ENCODE peak calls at places on chromosomes 7 and 10, in eight cellular contexts. R is MCF 10A, Y is GM23338, A is tibial artery, U is AG10803, L is sigmoid colon, G is AG09309, I is psoas muscle. B is an unnamed sample.
A peak's percentile ranks its signal among the peaks of the same experiment; 100 is the strongest.

GRCh38 chr7:140611641-140612040 is 29.0 kb downstream of the DENND2A start:
- DNase-seq in A (no peak), I (no peak), Y (no peak), L (no peak), G (no peak), U (peak; percentile 39), R (no peak), B (no peak)

GRCh38 chr10:74044419-74044818 is 46.5 kb downstream of the VCL start:
- DNase-seq in Y (no peak), A (no peak), I (no peak), R (no peak), L (no peak), U (no peak), G (no peak), B (no peak)

GRCh38 chr7:123784263-123784662 is 35.5 kb upstream of the WASL start:
- DNase-seq in G (no peak), I (no peak), Y (no peak), U (no peak), A (no peak), L (no peak), R (no peak), B (no peak)

GRCh38 chr10:126663880-126664279 is 6.6 kb downstream of the C10orf90 start:
- DNase-seq in G (peak; percentile 41), U (peak; percentile 77), A (no peak), Y (no peak), I (no peak), R (peak; percentile 86), L (no peak), B (no peak)

GRCh38 chr10:128860574-128860973 is 606.5 kb upstream of the MGMT start:
- DNase-seq in U (no peak), I (no peak), Y (no peak), A (no peak), G (no peak), R (no peak), L (no peak), B (no peak)

GRCh38 chr7:88040694-88041093 is 106.6 kb downstream of the ADAM22 start:
- DNase-seq in L (no peak), A (no peak), U (peak; percentile 3), R (peak; percentile 28), Y (no peak), G (no peak), I (no peak), B (no peak)

GRCh38 chr7:147415991-147416390 is 1174.6 kb upstream of the C7orf33 start:
- DNase-seq in A (no peak), L (no peak), Y (no peak), U (peak; percentile 66), R (peak; percentile 11), G (no peak), I (no peak), B (no peak)

GRCh38 chr7:7750571-7751242 is 32.3 kb upstream of the RPA3 start:
- DNase-seq in L (no peak), I (no peak), A (no peak), G (no peak), U (no peak), Y (no peak), R (no peak), B (no peak)

GRCh38 chr7:78983483-78983882 is 470.0 kb downstream of the MAGI2 start:
- DNase-seq in R (no peak), U (no peak), A (no peak), I (no peak), L (no peak), G (no peak), Y (no peak), B (no peak)

GRCh38 chr10:35217458-35217857 is 90.8 kb downstream of the CREM start:
- DNase-seq in A (no peak), L (peak; percentile 71), G (no peak), I (no peak), R (no peak), Y (no peak), U (no peak), B (no peak)

GRCh38 chr10:114499630-114500190 is 95.4 kb upstream of the AFAP1L2 start:
- DNase-seq in I (no peak), G (no peak), Y (no peak), U (no peak), R (peak; percentile 74), L (no peak), A (no peak), B (peak; percentile 23)

GRCh38 chr7:7956531-7957221 is 11.9 kb upstream of the GLCCI1 start:
- DNase-seq in A (no peak), R (no peak), Y (no peak), G (peak; percentile 40), U (peak; percentile 73), I (no peak), L (no peak), B (no peak)

GRCh38 chr10:31120392-31120791 is 88.7 kb upstream of the ZNF438 start:
- DNase-seq in L (no peak), Y (no peak), R (no peak), G (no peak), A (no peak), I (no peak), U (no peak), B (no peak)

GRCh38 chr7:102898532-102898859 is 14.3 kb upstream of the LRRC17 start:
- DNase-seq in I (no peak), R (no peak), G (no peak), A (no peak), U (no peak), L (no peak), Y (no peak), B (no peak)

GRCh38 chr10:73965890-73966768 is 31.8 kb upstream of the VCL start:
- DNase-seq in A (peak; percentile 95), Y (peak; percentile 98), R (peak; percentile 98), L (peak; percentile 97), U (peak; percentile 100), I (peak; percentile 73), G (peak; percentile 98), B (no peak)

GRCh38 chr7:104458875-104459274 is 130.5 kb downstream of the LHFPL3 start:
- DNase-seq in I (no peak), U (no peak), A (no peak), Y (no peak), G (no peak), L (no peak), R (no peak), B (no peak)

GRCh38 chr7:108613147-108613948 is 43.7 kb downstream of the DNAJB9 start:
- DNase-seq in L (no peak), I (no peak), A (no peak), Y (peak; percentile 76), R (peak; percentile 56), U (peak; percentile 31), G (peak; percentile 4), B (peak; percentile 23)

GRCh38 chr10:125009580-125010235 is 67.8 kb downstream of the ZRANB1 start:
- DNase-seq in I (no peak), L (peak; percentile 68), U (no peak), R (no peak), Y (no peak), G (no peak), A (peak; percentile 64), B (no peak)

DNA sequence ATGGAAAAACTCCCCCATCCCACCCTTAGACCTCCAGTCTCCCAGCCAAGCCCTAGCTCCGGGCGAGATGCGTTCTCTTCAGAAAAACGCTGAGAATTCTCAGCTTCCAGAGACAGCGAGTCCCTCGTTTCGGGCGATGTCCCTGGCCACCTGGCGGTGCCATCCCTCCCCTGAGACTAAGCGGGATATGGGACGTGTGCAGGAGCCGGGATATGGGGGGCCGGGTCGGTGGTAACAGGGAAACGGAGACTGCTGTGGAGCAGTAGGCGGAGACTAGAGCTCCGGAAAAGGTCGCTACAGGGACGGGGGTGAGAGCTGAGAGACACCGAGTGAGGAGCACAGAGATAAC is 435 bp upstream of the STRIP2 start:
- DNase-seq in G (no peak), L (no peak), Y (peak; percentile 88), A (no peak), U (no peak), I (no peak), R (no peak), B (no peak)
- TF ChIP-seq CTCF in G (peak; percentile 12), L (no peak), Y (peak; percentile 42), A (no peak), U (peak; percentile 22), I (no peak), R (peak; percentile 8), B (no peak)

DNA sequence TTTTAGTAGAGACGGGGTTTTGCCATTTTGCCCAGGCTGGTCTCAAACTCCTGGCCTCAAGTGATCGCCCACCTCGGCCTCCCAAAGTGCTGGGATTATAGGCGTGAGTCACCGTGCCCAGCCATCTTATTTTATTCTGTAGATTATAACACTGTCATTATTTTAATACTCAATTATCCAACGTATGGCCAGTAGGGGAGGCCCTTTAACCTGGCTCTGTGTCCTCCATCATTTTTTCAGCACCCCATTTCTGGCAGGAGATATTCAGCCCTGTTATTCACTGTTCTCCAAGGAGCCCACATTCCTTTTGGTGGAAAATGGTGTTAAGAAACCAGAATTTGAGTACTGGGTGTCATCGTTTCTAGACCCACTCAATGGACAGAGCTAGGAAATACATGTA is 31.5 kb downstream of the PDSS1 start:
- DNase-seq in Y (no peak), G (no peak), R (no peak), U (no peak), A (no peak), L (no peak), I (no peak), B (no peak)
- TF ChIP-seq CTCF in Y (peak; percentile 27), G (peak; percentile 4), R (no peak), U (no peak), A (no peak), L (no peak), I (no peak), B (peak; percentile 19)

GRCh38 chr7:51352174-51353145 is 35.9 kb upstream of the COBL start:
- DNase-seq in R (no peak), Y (peak; percentile 55), G (no peak), U (no peak), L (no peak), I (no peak), A (no peak), B (no peak)

GRCh38 chr7:51356849-51357516 is 40.4 kb upstream of the COBL start:
- DNase-seq in G (no peak), L (no peak), I (no peak), U (no peak), Y (no peak), A (no peak), R (no peak), B (no peak)

GRCh38 chr7:51357821-51358220 is 41.2 kb upstream of the COBL start:
- DNase-seq in R (no peak), U (no peak), G (no peak), A (no peak), L (no peak), I (no peak), Y (no peak), B (no peak)

GRCh38 chr7:51354434-51354833 is 37.8 kb upstream of the COBL start:
- DNase-seq in U (no peak), A (no peak), G (no peak), R (no peak), L (no peak), Y (no peak), I (no peak), B (no peak)

DNA sequence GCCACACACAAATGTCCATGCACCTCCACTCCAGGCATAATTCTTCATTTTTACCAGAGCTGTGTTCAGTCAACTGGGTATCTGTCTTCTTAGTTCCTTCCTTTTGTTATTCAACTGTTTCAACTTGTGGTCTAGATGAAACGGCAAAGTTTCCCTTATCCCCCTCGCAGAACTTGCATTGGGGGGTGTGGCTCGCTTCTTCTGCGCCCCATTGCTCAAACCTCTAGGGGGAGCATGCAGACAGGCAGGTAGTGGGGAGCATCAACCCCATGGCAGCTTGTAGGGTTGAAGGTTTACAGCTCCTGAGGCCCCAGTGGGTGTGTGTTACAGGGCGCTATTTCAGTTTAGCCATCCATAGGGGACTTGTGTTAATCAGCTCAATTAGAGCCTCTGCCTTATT is 38.3 kb upstream of the COBL start:
- DNase-seq in G (no peak), U (no peak), I (no peak), L (no peak), A (no peak), Y (peak; percentile 67), R (no peak), B (no peak)
- TF ChIP-seq CTCF in G (no peak), U (no peak), I (no peak), L (no peak), A (no peak), Y (peak; percentile 74), R (no peak), B (no peak)

GRCh38 chr10:88472540-88472939 is 110.6 kb downstream of the RNLS start:
- DNase-seq in A (no peak), I (no peak), Y (peak; percentile 8), R (peak; percentile 52), G (no peak), L (no peak), U (peak; percentile 41), B (no peak)
- TF ChIP-seq CTCF in A (no peak), I (no peak), Y (no peak), R (peak; percentile 42), G (peak; percentile 13), L (no peak), U (peak; percentile 53), B (no peak)